ENCODE peak calls at places on chromosome 2, in nine cellular contexts. L, B, S, A, H, N, W, O and V are unnamed samples.

GRCh38 chr2:147204102-147204501 is 640.7 kb upstream of the ACVR2A start:
- DNase-seq in B (no peak), S (no peak), W (peak), A (no peak), O (no peak), N (no peak), L (no peak), H (no peak), V (no peak)

GRCh38 chr2:198296665-198297308 is 492.4 kb downstream of the PLCL1 start:
- DNase-seq in L (peak), A (peak), H (peak), O (peak), W (peak), S (no peak), N (peak), B (no peak), V (peak)

GRCh38 chr2:172089005-172089504 is 3.7 kb downstream of the DLX1 start:
- DNase-seq in W (no peak), B (no peak), A (no peak), H (no peak), N (no peak), O (no peak), S (no peak), L (no peak), V (no peak)

GRCh38 chr2:116057538-116057937 is 1615.1 kb downstream of the DPP10 start:
- DNase-seq in H (no peak), W (no peak), A (no peak), O (no peak), B (no peak), S (no peak), L (no peak), N (no peak), V (no peak)

GRCh38 chr2:151111599-151112278 is 149.9 kb downstream of the RBM43 start:
- DNase-seq in S (no peak), N (no peak), O (no peak), L (no peak), H (no peak), A (no peak), B (no peak), W (peak), V (no peak)

GRCh38 chr2:9630001-9630749 is 622 bp downstream of the YWHAQ start:
- DNase-seq in B (peak), O (peak), N (peak), A (peak), W (peak), H (peak), S (peak), L (peak), V (peak)

GRCh38 chr2:175855794-175856453 is 146.1 kb downstream of the LNPK start:
- DNase-seq in S (no peak), H (no peak), O (no peak), L (no peak), A (peak), B (no peak), N (no peak), W (peak), V (no peak)

GRCh38 chr2:112813043-112813966 is 23.3 kb downstream of the IL1B start:
- DNase-seq in B (no peak), H (no peak), O (no peak), N (no peak), L (no peak), W (no peak), S (no peak), A (no peak), V (no peak)

GRCh38 chr2:70085711-70086277 is 1.5 kb upstream of the PCBP1 start:
- DNase-seq in N (no peak), L (no peak), A (no peak), W (peak), O (no peak), S (no peak), B (no peak), H (no peak), V (no peak)

GRCh38 chr2:202814226-202814625 is 57.3 kb downstream of the ICA1L start:
- DNase-seq in H (no peak), L (no peak), O (no peak), A (no peak), N (no peak), S (no peak), B (no peak), W (no peak), V (no peak)

GRCh38 chr2:46818141-46818552 is 97.5 kb downstream of the MCFD2 start:
- DNase-seq in L (no peak), N (no peak), S (no peak), W (no peak), O (no peak), B (peak), H (no peak), A (peak), V (no peak)